ENCODE peak calls at places on chromosomes 3 and 15, in nine cellular contexts. One of them, this sample, is unnamed.

GRCh38 chr3:151859125-151859741 is 14.2 kb upstream of the SUCNR1 start:
- DNase-seq in NCI-H1694: no peak
- DNase-seq in NB4: no peak
- DNase-seq in GM23338: no peak
- DNase-seq in gastrocnemius medialis: no peak
- DNase-seq in Karpas-422: no peak
- DNase-seq in activated T-cell treated with anti-CD3 and anti-CD28 coated beads for 1 hour: no peak
- DNase-seq in pons: no peak
- DNase-seq in T-helper 2 cell: no peak
- DNase-seq in this sample: peak

GRCh38 chr3:38454884-38455638 is 1.4 kb downstream of the ACVR2B start:
- DNase-seq in NCI-H1694: peak
- DNase-seq in NB4: peak
- DNase-seq in GM23338: peak
- DNase-seq in gastrocnemius medialis: peak
- DNase-seq in Karpas-422: peak
- DNase-seq in activated T-cell treated with anti-CD3 and anti-CD28 coated beads for 1 hour: peak
- DNase-seq in pons: peak
- DNase-seq in T-helper 2 cell: no peak
- DNase-seq in this sample: peak

GRCh38 chr3:174775603-174776002 is 83.5 kb upstream of the NAALADL2 start:
- DNase-seq in NCI-H1694: no peak
- DNase-seq in NB4: no peak
- DNase-seq in GM23338: no peak
- DNase-seq in gastrocnemius medialis: no peak
- DNase-seq in Karpas-422: no peak
- DNase-seq in activated T-cell treated with anti-CD3 and anti-CD28 coated beads for 1 hour: no peak
- DNase-seq in pons: no peak
- DNase-seq in T-helper 2 cell: no peak
- DNase-seq in this sample: no peak

GRCh38 chr15:99076555-99077308 is 28.1 kb upstream of the SYNM start:
- DNase-seq in NCI-H1694: peak
- DNase-seq in NB4: peak
- DNase-seq in GM23338: peak
- DNase-seq in gastrocnemius medialis: peak
- DNase-seq in Karpas-422: peak
- DNase-seq in activated T-cell treated with anti-CD3 and anti-CD28 coated beads for 1 hour: peak
- DNase-seq in pons: peak
- DNase-seq in T-helper 2 cell: no peak
- DNase-seq in this sample: peak

GRCh38 chr3:27449530-27450150 is 34.5 kb downstream of the SLC4A7 start:
- DNase-seq in NCI-H1694: no peak
- DNase-seq in NB4: no peak
- DNase-seq in GM23338: no peak
- DNase-seq in gastrocnemius medialis: no peak
- DNase-seq in Karpas-422: no peak
- DNase-seq in activated T-cell treated with anti-CD3 and anti-CD28 coated beads for 1 hour: no peak
- DNase-seq in pons: no peak
- DNase-seq in T-helper 2 cell: no peak
- DNase-seq in this sample: no peak

GRCh38 chr3:197397812-197398211 is 99.4 kb upstream of the DLG1 start:
- DNase-seq in NCI-H1694: no peak
- DNase-seq in NB4: no peak
- DNase-seq in GM23338: no peak
- DNase-seq in gastrocnemius medialis: no peak
- DNase-seq in Karpas-422: no peak
- DNase-seq in activated T-cell treated with anti-CD3 and anti-CD28 coated beads for 1 hour: no peak
- DNase-seq in pons: no peak
- DNase-seq in T-helper 2 cell: no peak
- DNase-seq in this sample: no peak

GRCh38 chr15:57626713-57627440 is 35.2 kb downstream of the MYZAP start:
- DNase-seq in NCI-H1694: peak
- DNase-seq in NB4: no peak
- DNase-seq in GM23338: no peak
- DNase-seq in gastrocnemius medialis: no peak
- DNase-seq in Karpas-422: no peak
- DNase-seq in activated T-cell treated with anti-CD3 and anti-CD28 coated beads for 1 hour: no peak
- DNase-seq in pons: no peak
- DNase-seq in T-helper 2 cell: no peak
- DNase-seq in this sample: no peak

GRCh38 chr15:100113351-100114075 is 228.3 kb downstream of the ADAMTS17 start:
- DNase-seq in NCI-H1694: no peak
- DNase-seq in NB4: no peak
- DNase-seq in GM23338: no peak
- DNase-seq in gastrocnemius medialis: no peak
- DNase-seq in Karpas-422: no peak
- DNase-seq in activated T-cell treated with anti-CD3 and anti-CD28 coated beads for 1 hour: no peak
- DNase-seq in pons: no peak
- DNase-seq in T-helper 2 cell: no peak
- DNase-seq in this sample: no peak

GRCh38 chr3:99373088-99373875 is 265.1 kb upstream of the COL8A1 start:
- DNase-seq in NCI-H1694: no peak
- DNase-seq in NB4: no peak
- DNase-seq in GM23338: no peak
- DNase-seq in gastrocnemius medialis: no peak
- DNase-seq in Karpas-422: no peak
- DNase-seq in activated T-cell treated with anti-CD3 and anti-CD28 coated beads for 1 hour: no peak
- DNase-seq in pons: no peak
- DNase-seq in T-helper 2 cell: no peak
- DNase-seq in this sample: no peak

GRCh38 chr3:61537366-61537765 is 24.0 kb upstream of the PTPRG start:
- DNase-seq in NCI-H1694: no peak
- DNase-seq in NB4: no peak
- DNase-seq in GM23338: peak
- DNase-seq in gastrocnemius medialis: no peak
- DNase-seq in Karpas-422: no peak
- DNase-seq in activated T-cell treated with anti-CD3 and anti-CD28 coated beads for 1 hour: no peak
- DNase-seq in pons: no peak
- DNase-seq in T-helper 2 cell: no peak
- DNase-seq in this sample: no peak

GRCh38 chr15:70701891-70702568 is 61.3 kb downstream of the UACA start:
- DNase-seq in NCI-H1694: no peak
- DNase-seq in NB4: no peak
- DNase-seq in GM23338: no peak
- DNase-seq in gastrocnemius medialis: peak
- DNase-seq in Karpas-422: peak
- DNase-seq in activated T-cell treated with anti-CD3 and anti-CD28 coated beads for 1 hour: no peak
- DNase-seq in pons: peak
- DNase-seq in T-helper 2 cell: no peak
- DNase-seq in this sample: peak

GRCh38 chr3:55521086-55522060 is 34.3 kb upstream of the WNT5A start:
- DNase-seq in NCI-H1694: no peak
- DNase-seq in NB4: peak
- DNase-seq in GM23338: peak
- DNase-seq in gastrocnemius medialis: no peak
- DNase-seq in Karpas-422: no peak
- DNase-seq in activated T-cell treated with anti-CD3 and anti-CD28 coated beads for 1 hour: no peak
- DNase-seq in pons: no peak
- DNase-seq in T-helper 2 cell: no peak
- DNase-seq in this sample: no peak

GRCh38 chr15:74592222-74592621 is 23.4 kb upstream of the CLK3 start:
- DNase-seq in NCI-H1694: no peak
- DNase-seq in NB4: no peak
- DNase-seq in GM23338: no peak
- DNase-seq in gastrocnemius medialis: no peak
- DNase-seq in Karpas-422: no peak
- DNase-seq in activated T-cell treated with anti-CD3 and anti-CD28 coated beads for 1 hour: no peak
- DNase-seq in pons: no peak
- DNase-seq in T-helper 2 cell: no peak
- DNase-seq in this sample: no peak

GRCh38 chr3:15271785-15272381 is 60.5 kb downstream of the SH3BP5 start:
- DNase-seq in NCI-H1694: no peak
- DNase-seq in NB4: peak
- DNase-seq in GM23338: no peak
- DNase-seq in gastrocnemius medialis: peak
- DNase-seq in Karpas-422: no peak
- DNase-seq in activated T-cell treated with anti-CD3 and anti-CD28 coated beads for 1 hour: peak
- DNase-seq in pons: no peak
- DNase-seq in T-helper 2 cell: peak
- DNase-seq in this sample: no peak

GRCh38 chr15:69734699-69735098 is 282.1 kb downstream of the RPLP1 start:
- DNase-seq in NCI-H1694: no peak
- DNase-seq in NB4: no peak
- DNase-seq in GM23338: no peak
- DNase-seq in gastrocnemius medialis: no peak
- DNase-seq in Karpas-422: no peak
- DNase-seq in activated T-cell treated with anti-CD3 and anti-CD28 coated beads for 1 hour: no peak
- DNase-seq in pons: no peak
- DNase-seq in T-helper 2 cell: no peak
- DNase-seq in this sample: no peak